ENCODE peak calls at places on chromosomes 16 and 17, in eight cellular contexts. G, C, E, P, A, F, O and S are unnamed samples.

GRCh38 chr16:66622863-66623262 is 18.4 kb downstream of the CMTM3 start:
- DNase-seq in G (no peak), C (no peak), E (no peak), P (no peak), A (no peak), F (no peak), O (no peak), S (peak)

GRCh38 chr17:12664894-12665262 is 812 bp upstream of the MYOCD start:
- DNase-seq in G (no peak), C (no peak), E (no peak), P (no peak), A (no peak), F (no peak), O (no peak), S (no peak)

GRCh38 chr17:8887834-8888703 is 20.6 kb upstream of the PIK3R6 start:
- DNase-seq in G (peak), C (no peak), E (peak), P (no peak), A (peak), F (no peak), O (no peak), S (peak)

GRCh38 chr17:48241131-48241591 is 133.6 kb downstream of the SNX11 start:
- DNase-seq in G (no peak), C (no peak), E (no peak), P (peak), A (peak), F (no peak), O (no peak), S (no peak)

GRCh38 chr16:68995011-68995504 is 110.4 kb upstream of the HAS3 start:
- DNase-seq in G (no peak), C (no peak), E (no peak), P (no peak), A (no peak), F (no peak), O (no peak), S (peak)

GRCh38 chr17:79102214-79102613 is 27.6 kb downstream of the ENGASE start:
- DNase-seq in G (no peak), C (no peak), E (no peak), P (no peak), A (no peak), F (no peak), O (no peak), S (no peak)

GRCh38 chr17:18185391-18185790 is 1.8 kb downstream of the ALKBH5 start:
- DNase-seq in G (no peak), C (no peak), E (no peak), P (no peak), A (no peak), F (no peak), O (no peak), S (peak)

GRCh38 chr16:79188115-79188779 is 412.3 kb downstream of the MAF start:
- DNase-seq in G (no peak), C (no peak), E (no peak), P (no peak), A (no peak), F (no peak), O (no peak), S (no peak)

GRCh38 chr17:72826602-72827001 is 265.9 kb downstream of the SLC39A11 start:
- DNase-seq in G (no peak), C (no peak), E (no peak), P (no peak), A (no peak), F (no peak), O (no peak), S (no peak)